ENCODE peak calls at places on chromosomes 11 and 22, in eight cellular contexts. W is left ventricle myocardium inferior, J is A673, P is sigmoid colon, O is MCF 10A, N is cardiac muscle cell, F is heart left ventricle, Y is lower leg skin. V is an unnamed sample.

GRCh38 chr11:27018902-27019544 is 21.6 kb upstream of the BBOX1 start:
- DNase-seq in P (no peak), Y (no peak), J (peak), W (no peak), F (no peak), O (no peak), N (no peak), V (no peak)

GRCh38 chr22:46173152-46173551 is 22.8 kb downstream of the PPARA start:
- DNase-seq in F (no peak), W (no peak), Y (no peak), J (no peak), O (no peak), N (no peak), P (no peak), V (no peak)

GRCh38 chr11:86346513-86346912 is 28.2 kb upstream of the CCDC81 start:
- DNase-seq in N (no peak), Y (no peak), F (no peak), O (no peak), W (no peak), J (no peak), P (no peak), V (no peak)

GRCh38 chr11:820655-821512 is 2.2 kb downstream of the PNPLA2 start:
- DNase-seq in J (no peak), Y (peak), P (peak), N (peak), W (peak), O (peak), F (peak), V (no peak)

GRCh38 chr11:129694538-129694937 is 121.1 kb upstream of the TMEM45B start:
- DNase-seq in J (peak), F (no peak), N (no peak), Y (no peak), O (peak), P (no peak), W (no peak), V (peak)

GRCh38 chr11:66497206-66497605 is 13.2 kb upstream of the BBS1 start:
- DNase-seq in F (no peak), Y (no peak), N (no peak), W (no peak), O (no peak), P (no peak), J (no peak), V (no peak)

GRCh38 chr11:46649180-46649738 is 31.9 kb downstream of the ATG13 start:
- DNase-seq in J (peak), F (peak), N (peak), O (peak), P (peak), W (peak), Y (no peak), V (no peak)

GRCh38 chr22:23070418-23071162 is at the start of gene GNAZ:
- DNase-seq in W (no peak), J (peak), P (peak), F (no peak), Y (peak), O (no peak), N (no peak), V (peak)

GRCh38 chr22:39900306-39901227 is at the start of gene GRAP2:
- DNase-seq in N (no peak), Y (no peak), P (no peak), O (no peak), J (no peak), W (no peak), F (no peak), V (no peak)

GRCh38 chr11:134576721-134577171 is 164.7 kb upstream of the B3GAT1 start:
- DNase-seq in N (no peak), F (no peak), W (no peak), P (peak), J (no peak), O (no peak), Y (no peak), V (no peak)

GRCh38 chr11:72776844-72777754 is 16.7 kb downstream of the STARD10 start:
- DNase-seq in O (no peak), N (no peak), F (no peak), P (no peak), W (peak), Y (no peak), J (no peak), V (peak)

GRCh38 chr11:57325735-57326048 is 940 bp upstream of the TNKS1BP1 start:
- DNase-seq in Y (no peak), N (no peak), O (no peak), W (peak), F (peak), J (no peak), P (peak), V (no peak)

GRCh38 chr11:112310414-112310813 is 49.8 kb upstream of the PLET1 start:
- DNase-seq in O (peak), Y (no peak), P (no peak), W (no peak), N (peak), J (no peak), F (no peak), V (no peak)

GRCh38 chr11:64848779-64849599 is 4.5 kb upstream of the CDC42BPG start:
- DNase-seq in O (no peak), J (no peak), N (no peak), W (no peak), P (no peak), F (no peak), Y (no peak), V (no peak)

GRCh38 chr22:22079404-22080148 is 97.0 kb upstream of the TOP3B start:
- DNase-seq in N (no peak), Y (no peak), O (no peak), W (no peak), P (no peak), J (no peak), F (no peak), V (no peak)

GRCh38 chr22:46890819-46891218 is 128.4 kb downstream of the TBC1D22A start:
- DNase-seq in P (no peak), O (no peak), N (no peak), Y (peak), W (no peak), J (no peak), F (no peak), V (no peak)

GRCh38 chr22:22884010-22884887 is 3.4 kb upstream of the IGLL5 start:
- DNase-seq in Y (peak), F (peak), W (peak), J (peak), O (peak), P (no peak), N (peak), V (no peak)

GRCh38 chr11:134443246-134443645 is 31.2 kb upstream of the B3GAT1 start:
- DNase-seq in O (no peak), W (no peak), Y (no peak), F (no peak), J (no peak), P (peak), N (no peak), V (no peak)

GRCh38 chr11:27926981-27927481 is 180.9 kb downstream of the KIF18A start:
- DNase-seq in P (no peak), O (peak), W (no peak), N (peak), F (no peak), Y (no peak), J (peak), V (no peak)

GRCh38 chr11:9765320-9766101 is 101.6 kb downstream of the SWAP70 start:
- DNase-seq in J (peak), P (peak), O (no peak), W (peak), F (peak), Y (no peak), N (peak), V (no peak)

GRCh38 chr11:46616551-46617450 is at the start of gene HARBI1:
- DNase-seq in Y (peak), W (peak), N (peak), P (peak), O (peak), J (peak), F (peak), V (peak)

GRCh38 chr11:119432484-119433368 is 9.8 kb upstream of the THY1 start:
- DNase-seq in F (no peak), J (peak), Y (no peak), O (peak), P (no peak), W (no peak), N (peak), V (no peak)

GRCh38 chr11:69841859-69842698 is 22.9 kb upstream of the FGF3 start:
- DNase-seq in W (no peak), P (no peak), Y (peak), O (peak), J (peak), N (peak), F (no peak), V (no peak)

GRCh38 chr22:47171441-47172221 is 409.2 kb downstream of the TBC1D22A start:
- DNase-seq in P (peak), O (no peak), W (no peak), N (no peak), F (peak), Y (peak), J (no peak), V (peak)

GRCh38 chr11:119320593-119321524 is 3.9 kb upstream of the MCAM start:
- DNase-seq in F (peak), P (peak), Y (peak), N (peak), O (peak), W (peak), J (peak), V (no peak)

GRCh38 chr11:102733232-102733875 is 8.6 kb upstream of the MMP8 start:
- DNase-seq in Y (no peak), F (peak), O (peak), J (peak), N (peak), W (peak), P (no peak), V (no peak)

GRCh38 chr11:74011360-74012071 is 2.6 kb upstream of the UCP3 start:
- DNase-seq in O (no peak), F (no peak), N (peak), W (no peak), J (no peak), Y (peak), P (peak), V (no peak)

GRCh38 chr11:70180906-70181305 is 22.2 kb upstream of the FADD start:
- DNase-seq in Y (no peak), W (no peak), O (no peak), N (no peak), F (no peak), J (no peak), P (no peak), V (no peak)

GRCh38 chr11:67266424-67267187 is at the start of gene GRK2:
- DNase-seq in Y (no peak), N (peak), W (no peak), F (no peak), O (peak), J (peak), P (peak), V (peak)

GRCh38 chr11:456533-456932 is 6.5 kb downstream of the PTDSS2 start:
- DNase-seq in Y (no peak), J (no peak), O (no peak), P (no peak), F (no peak), N (no peak), W (no peak), V (peak)

GRCh38 chr11:88384678-88385015 is 47.1 kb upstream of the CTSC start:
- DNase-seq in O (no peak), N (peak), Y (no peak), F (no peak), J (no peak), P (no peak), W (no peak), V (no peak)

GRCh38 chr11:131739243-131739882 is 368.9 kb downstream of the NTM start:
- DNase-seq in J (no peak), O (no peak), P (no peak), F (no peak), Y (no peak), N (no peak), W (no peak), V (no peak)

GRCh38 chr11:77035580-77035979 is 1.4 kb downstream of the B3GNT6 start:
- DNase-seq in J (no peak), W (no peak), N (no peak), P (no peak), F (no peak), Y (no peak), O (peak), V (no peak)

GRCh38 chr11:34787899-34788298 is 128.3 kb downstream of the APIP start:
- DNase-seq in F (no peak), O (no peak), J (no peak), Y (no peak), W (no peak), N (no peak), P (no peak), V (no peak)

GRCh38 chr11:69642549-69642912 is 1.6 kb downstream of the CCND1 start:
- DNase-seq in J (peak), O (peak), P (peak), W (peak), Y (no peak), N (no peak), F (peak), V (no peak)

GRCh38 chr22:37240941-37241320 is 3.1 kb downstream of the RAC2 start:
- DNase-seq in P (no peak), O (no peak), Y (no peak), J (no peak), N (no peak), W (no peak), F (no peak), V (peak)

GRCh38 chr11:12909866-12910265 is 99.2 kb upstream of the RASSF10 start:
- DNase-seq in Y (no peak), P (no peak), F (no peak), J (no peak), N (no peak), O (no peak), W (no peak), V (no peak)

GRCh38 chr11:12914401-12914912 is 94.7 kb upstream of the RASSF10 start:
- DNase-seq in O (peak), J (peak), F (peak), W (peak), N (peak), P (peak), Y (peak), V (no peak)

GRCh38 chr11:12918667-12919066 is 90.4 kb upstream of the RASSF10 start:
- DNase-seq in N (no peak), W (no peak), F (no peak), O (no peak), Y (no peak), J (no peak), P (no peak), V (no peak)

GRCh38 chr11:12917830-12918229 is 91.3 kb upstream of the RASSF10 start:
- DNase-seq in N (no peak), P (no peak), Y (no peak), J (no peak), F (no peak), W (no peak), O (no peak), V (no peak)

DNA sequence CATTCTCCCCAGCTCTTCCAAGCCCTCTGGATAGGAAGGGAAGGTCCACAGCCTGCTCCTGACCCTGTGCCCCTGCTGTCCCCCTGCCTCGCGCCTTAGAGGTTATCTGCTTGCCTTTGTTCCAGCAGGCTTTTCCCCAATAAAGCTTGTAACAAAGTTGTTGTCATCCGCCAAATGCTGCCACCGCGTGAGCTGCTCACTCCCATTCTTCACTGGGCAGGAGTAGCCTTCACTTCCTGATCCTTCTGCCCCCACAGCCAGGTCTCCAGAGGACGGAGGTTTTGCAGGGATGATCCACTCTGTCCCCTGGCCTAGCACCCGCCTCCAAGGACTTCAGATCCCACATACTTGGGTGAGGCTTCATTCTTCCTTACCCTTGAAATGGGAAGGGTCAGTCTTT is 94.0 kb upstream of the RASSF10 start:
- DNase-seq in Y (no peak), N (no peak), F (no peak), O (no peak), W (no peak), J (no peak), P (no peak), V (no peak)
- TF ChIP-seq CTCF in Y (no peak), N (no peak), F (no peak), O (no peak), W (no peak), J (no peak), P (no peak), V (no peak)

GRCh38 chr11:44351006-44351660 is 41.2 kb upstream of the ALX4 start:
- DNase-seq in O (no peak), N (no peak), F (no peak), P (no peak), Y (no peak), W (no peak), J (no peak), V (no peak)

GRCh38 chr11:44348114-44348513 is 38.2 kb upstream of the ALX4 start:
- DNase-seq in W (no peak), N (no peak), F (no peak), O (no peak), Y (no peak), J (no peak), P (no peak), V (no peak)

GRCh38 chr11:44348721-44349120 is 38.8 kb upstream of the ALX4 start:
- DNase-seq in Y (no peak), W (no peak), P (no peak), N (no peak), F (no peak), J (no peak), O (no peak), V (no peak)

GRCh38 chr11:44349328-44349727 is 39.4 kb upstream of the ALX4 start:
- DNase-seq in F (no peak), W (no peak), Y (no peak), N (no peak), P (no peak), O (no peak), J (no peak), V (no peak)

GRCh38 chr11:44351898-44352498 is 42.1 kb upstream of the ALX4 start:
- DNase-seq in W (no peak), J (peak), N (no peak), F (no peak), Y (no peak), O (peak), P (no peak), V (no peak)
- TF ChIP-seq CTCF in W (peak), J (peak), N (peak), F (peak), Y (no peak), O (no peak), P (no peak), V (peak)

DNA sequence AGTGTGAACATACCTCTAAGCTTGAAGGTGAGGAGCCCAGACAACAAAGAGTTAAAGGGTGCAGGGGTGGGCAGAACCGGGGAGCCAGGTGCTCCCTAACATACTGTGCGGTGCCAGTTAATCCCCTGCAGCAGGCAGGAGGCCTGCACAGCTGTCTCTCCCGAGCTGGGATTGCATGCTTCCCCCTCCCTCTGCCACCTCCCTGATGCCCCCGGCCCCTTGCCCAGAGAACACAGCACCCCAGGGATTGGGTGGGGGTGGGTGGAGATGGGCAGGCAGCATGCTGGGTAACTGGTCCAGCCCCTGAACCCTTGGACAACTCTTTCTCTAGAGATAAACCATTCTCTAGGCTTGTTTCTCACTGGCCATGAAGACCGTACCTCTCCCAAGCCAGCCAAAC is 67.7 kb upstream of the MYOD1 start:
- DNase-seq in J (no peak), F (no peak), Y (peak), N (no peak), O (no peak), W (no peak), P (no peak), V (no peak)
- TF ChIP-seq CTCF in J (no peak), F (no peak), Y (no peak), N (no peak), O (no peak), W (no peak), P (no peak), V (no peak)

GRCh38 chr11:82775736-82776346 is 42.2 kb upstream of the FAM181B start:
- DNase-seq in N (peak), Y (no peak), J (peak), O (peak), W (no peak), F (no peak), P (no peak), V (no peak)
- TF ChIP-seq CTCF in N (peak), Y (no peak), J (peak), O (peak), W (peak), F (peak), P (no peak), V (peak)

GRCh38 chr11:59262419-59262818 is 49.7 kb upstream of the MPEG1 start:
- DNase-seq in F (no peak), P (no peak), N (no peak), W (no peak), O (no peak), J (no peak), Y (no peak), V (no peak)

GRCh38 chr11:59265735-59266134 is 53.0 kb upstream of the MPEG1 start:
- DNase-seq in F (no peak), Y (no peak), N (no peak), O (no peak), W (no peak), J (no peak), P (no peak), V (no peak)

GRCh38 chr11:59261150-59261549 is 48.4 kb upstream of the MPEG1 start:
- DNase-seq in O (no peak), F (no peak), W (no peak), J (no peak), Y (no peak), N (no peak), P (no peak), V (no peak)

GRCh38 chr11:59264736-59265135 is 52.0 kb upstream of the MPEG1 start:
- DNase-seq in F (no peak), J (no peak), Y (no peak), O (no peak), P (no peak), N (no peak), W (no peak), V (no peak)

GRCh38 chr11:59263225-59263894 is 50.6 kb upstream of the MPEG1 start:
- DNase-seq in J (no peak), F (no peak), O (peak), W (no peak), N (no peak), Y (no peak), P (no peak), V (no peak)
- TF ChIP-seq CTCF in J (peak), F (no peak), O (no peak), W (no peak), N (no peak), Y (no peak), P (no peak), V (peak)

DNA sequence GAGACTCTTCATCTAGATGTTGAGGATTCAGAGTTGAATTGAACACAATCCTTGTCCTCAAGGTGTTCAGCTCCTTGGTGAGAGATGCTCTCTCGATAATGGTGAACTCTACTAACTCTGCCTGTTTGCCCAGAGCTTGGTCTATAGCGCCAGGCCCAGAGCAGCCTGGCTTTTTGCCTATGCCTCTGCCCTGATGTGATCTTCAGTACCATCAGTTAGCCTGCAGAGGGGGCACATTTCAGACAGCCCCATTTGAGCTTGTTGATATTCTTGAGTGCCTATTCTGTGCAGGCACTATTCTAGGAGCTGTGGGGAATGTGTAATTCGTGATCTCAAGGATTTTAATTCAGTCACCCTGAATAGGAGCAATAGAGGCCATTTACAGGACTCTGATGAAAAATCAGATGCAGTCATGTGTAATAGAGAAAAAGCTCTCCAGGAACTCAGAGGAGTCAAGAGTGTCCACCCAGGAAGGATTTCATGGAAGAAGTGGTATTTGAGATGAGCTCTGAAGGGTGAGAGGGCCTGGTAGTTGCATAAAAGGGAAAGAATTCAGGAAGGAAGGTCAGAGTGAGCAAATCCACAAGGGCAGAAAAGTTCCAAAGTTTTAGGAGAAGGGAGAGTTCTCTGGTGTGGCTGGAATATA is 19.3 kb downstream of the GTPBP1 start:
- DNase-seq in P (peak), N (peak), J (peak), F (no peak), W (no peak), O (peak), Y (no peak), V (no peak)
- TF ChIP-seq CTCF in P (peak), N (peak), J (peak), F (peak), W (peak), O (peak), Y (no peak), V (peak)

GRCh38 chr22:48507171-48507570 is 1320.5 kb downstream of the BRD1 start:
- DNase-seq in O (no peak), Y (no peak), F (no peak), P (no peak), N (no peak), W (no peak), J (no peak), V (no peak)
- TF ChIP-seq CTCF in O (no peak), Y (no peak), F (no peak), P (no peak), N (no peak), W (no peak), J (no peak), V (no peak)

GRCh38 chr22:26038365-26038764 is 130.9 kb upstream of the SEZ6L start:
- DNase-seq in W (no peak), N (no peak), P (no peak), Y (no peak), F (no peak), O (no peak), J (no peak), V (no peak)
- TF ChIP-seq CTCF in W (no peak), N (no peak), P (no peak), Y (no peak), F (no peak), O (no peak), J (no peak), V (no peak)

GRCh38 chr11:15757299-15757698 is 599.0 kb downstream of the SOX6 start:
- DNase-seq in Y (no peak), W (no peak), P (no peak), O (no peak), N (no peak), J (no peak), F (no peak), V (no peak)
- TF ChIP-seq CTCF in Y (no peak), W (no peak), P (no peak), O (no peak), N (no peak), J (no peak), F (no peak), V (no peak)